ENCODE peak calls at places on chromosomes 13 and 19, in ten cellular contexts. X is type B pancreatic cell, O is GM10248, Q is astrocyte of the spinal cord, D is esophagus squamous epithelium, Y is Peyer's patch, A is mucosa of descending colon, I is MM.1S, K is progenitor cell of endocrine pancreas, W is foreskin fibroblast. E is an unnamed sample.

GRCh38 chr13:110546389-110546788 is 15.1 kb downstream of the RAB20 start:
- DNase-seq in A (no peak), O (no peak), D (no peak), W (no peak), X (no peak), Q (no peak), I (no peak), K (no peak), Y (no peak), E (no peak)

GRCh38 chr19:5172859-5173577 is 167.6 kb downstream of the PTPRS start:
- DNase-seq in I (no peak), Q (peak), O (no peak), K (no peak), W (peak), Y (no peak), X (no peak), A (no peak), D (no peak), E (peak)

GRCh38 chr19:40025938-40026596 is 29.2 kb downstream of the ZNF546 start:
- DNase-seq in A (no peak), D (no peak), K (no peak), W (no peak), Q (no peak), O (no peak), Y (no peak), X (no peak), I (no peak), E (no peak)

GRCh38 chr13:50519866-50520265 is 323.6 kb downstream of the DLEU7 start:
- DNase-seq in X (no peak), O (no peak), K (no peak), I (no peak), W (no peak), D (no peak), A (no peak), Y (no peak), Q (no peak), E (no peak)

GRCh38 chr13:90954605-90955004 is 392.9 kb upstream of the MIR17HG start:
- DNase-seq in Q (no peak), K (no peak), D (no peak), A (no peak), W (no peak), X (no peak), Y (no peak), O (no peak), I (no peak), E (no peak)

GRCh38 chr19:44113784-44114390 is 688 bp downstream of the ZNF225 start:
- DNase-seq in D (no peak), Y (no peak), I (no peak), X (no peak), O (no peak), W (no peak), Q (no peak), K (no peak), A (no peak), E (no peak)

GRCh38 chr19:19551862-19552192 is 13.8 kb downstream of the CILP2 start:
- DNase-seq in D (no peak), O (no peak), Y (no peak), X (no peak), W (peak), Q (peak), K (no peak), A (no peak), I (no peak), E (no peak)

GRCh38 chr19:38939957-38940356 is 9.2 kb downstream of the MRPS12 start:
- DNase-seq in Q (no peak), A (no peak), D (no peak), I (no peak), K (no peak), O (no peak), W (no peak), X (no peak), Y (no peak), E (no peak)

GRCh38 chr19:7738023-7738422 is 6.1 kb upstream of the CLEC4G start:
- DNase-seq in O (no peak), Q (no peak), D (no peak), K (no peak), W (no peak), X (no peak), I (no peak), A (no peak), Y (no peak), E (no peak)

GRCh38 chr19:34418300-34418699 is 9.9 kb upstream of the UBA2 start:
- DNase-seq in X (no peak), K (no peak), O (no peak), W (no peak), Y (no peak), Q (no peak), I (no peak), A (no peak), D (no peak), E (no peak)

GRCh38 chr19:57841364-57841763 is 8.3 kb upstream of the ZNF587 start:
- DNase-seq in X (no peak), W (no peak), Y (no peak), I (no peak), K (no peak), A (no peak), D (no peak), O (no peak), Q (no peak), E (no peak)

GRCh38 chr19:46913852-46914430 is 53.1 kb downstream of the ARHGAP35 start:
- DNase-seq in I (no peak), X (no peak), Y (no peak), O (peak), W (peak), Q (peak), A (no peak), K (no peak), D (no peak), E (no peak)

GRCh38 chr13:109712187-109712601 is 74.2 kb downstream of the IRS2 start:
- DNase-seq in A (no peak), K (no peak), Y (no peak), W (no peak), X (no peak), O (no peak), I (no peak), D (no peak), Q (no peak), E (no peak)

GRCh38 chr19:56310462-56310861 is 4.2 kb downstream of the ZSCAN5A start:
- DNase-seq in Y (no peak), Q (no peak), W (no peak), O (no peak), A (no peak), X (no peak), I (no peak), D (no peak), K (no peak), E (no peak)

GRCh38 chr19:56312337-56312736 is 2.3 kb downstream of the ZSCAN5A start:
- DNase-seq in X (no peak), D (no peak), Y (no peak), O (no peak), K (no peak), W (no peak), Q (no peak), I (no peak), A (no peak), E (no peak)

GRCh38 chr19:56308792-56309191 is 5.8 kb downstream of the ZSCAN5A start:
- DNase-seq in O (no peak), X (no peak), Y (no peak), W (no peak), D (no peak), I (no peak), Q (no peak), K (no peak), A (no peak), E (no peak)

GRCh38 chr19:56312787-56313343 is 1.8 kb downstream of the ZSCAN5A start:
- DNase-seq in Y (no peak), O (no peak), X (no peak), Q (no peak), K (no peak), D (no peak), W (no peak), A (no peak), I (no peak), E (no peak)

GRCh38 chr19:56309511-56310185 is 5.0 kb downstream of the ZSCAN5A start:
- DNase-seq in X (peak), I (peak), Q (peak), Y (peak), D (no peak), K (peak), W (peak), A (peak), O (peak), E (no peak)
- TF ChIP-seq CTCF in X (peak), I (peak), Q (peak), Y (peak), D (peak), K (peak), W (peak), A (peak), O (peak), E (peak)

DNA sequence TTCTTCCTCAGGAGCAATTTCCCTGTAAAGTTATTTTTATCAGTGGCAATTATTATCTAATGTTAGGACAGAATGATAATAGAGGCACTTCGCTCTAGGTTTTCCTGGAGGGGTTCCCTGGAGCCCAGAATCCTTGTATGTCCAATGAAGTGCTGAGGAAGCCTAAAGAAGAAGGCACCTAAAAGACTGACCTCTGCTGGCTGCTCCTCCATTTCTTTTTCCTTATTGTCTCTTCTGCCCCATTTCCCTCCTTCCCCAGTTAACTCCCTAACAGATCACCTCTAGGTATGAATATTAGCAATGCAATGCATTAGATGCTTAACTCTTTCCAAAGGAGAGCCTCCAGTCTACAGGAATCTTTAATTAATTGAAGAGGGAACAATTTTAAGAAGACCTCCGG is 985.4 kb downstream of the DIAPH3 start:
- DNase-seq in O (no peak), Q (peak), W (no peak), I (no peak), D (no peak), Y (no peak), K (no peak), X (no peak), A (no peak), E (no peak)
- TF ChIP-seq CTCF in O (no peak), Q (peak), W (peak), I (no peak), D (no peak), Y (no peak), K (no peak), X (peak), A (no peak), E (peak)

GRCh38 chr13:113544896-113545295 is 39.7 kb upstream of the TFDP1 start:
- DNase-seq in O (no peak), K (no peak), W (no peak), A (no peak), X (peak), Q (no peak), Y (no peak), D (no peak), I (no peak), E (no peak)
- TF ChIP-seq CTCF in O (no peak), K (no peak), W (no peak), A (no peak), X (no peak), Q (no peak), Y (no peak), D (no peak), I (no peak), E (no peak)

GRCh38 chr19:41353466-41354342 is at the start of gene TGFB1:
- DNase-seq in D (peak), A (peak), W (peak), X (peak), O (peak), I (peak), Q (peak), K (peak), Y (peak), E (peak)

GRCh38 chr19:41352279-41352608 is 1.5 kb downstream of the TGFB1 start:
- DNase-seq in Q (no peak), D (no peak), W (no peak), A (no peak), O (no peak), X (no peak), K (no peak), Y (no peak), I (no peak), E (no peak)

GRCh38 chr19:41350735-41351338 is 2.9 kb downstream of the TGFB1 start:
- DNase-seq in O (peak), X (no peak), I (no peak), A (no peak), D (no peak), W (peak), Q (no peak), Y (no peak), K (no peak), E (no peak)

GRCh38 chr19:41352609-41353465 is 885 bp downstream of the TGFB1 start:
- DNase-seq in Q (peak), I (peak), O (peak), X (peak), D (no peak), A (peak), W (peak), K (peak), Y (peak), E (no peak)

GRCh38 chr19:41351339-41352245 is 2.1 kb downstream of the TGFB1 start:
- DNase-seq in K (no peak), D (peak), X (no peak), W (peak), Q (peak), I (peak), Y (peak), O (peak), A (peak), E (no peak)
- TF ChIP-seq CTCF in K (no peak), D (no peak), X (no peak), W (no peak), Q (no peak), I (no peak), Y (no peak), O (no peak), A (no peak), E (no peak)

DNA sequence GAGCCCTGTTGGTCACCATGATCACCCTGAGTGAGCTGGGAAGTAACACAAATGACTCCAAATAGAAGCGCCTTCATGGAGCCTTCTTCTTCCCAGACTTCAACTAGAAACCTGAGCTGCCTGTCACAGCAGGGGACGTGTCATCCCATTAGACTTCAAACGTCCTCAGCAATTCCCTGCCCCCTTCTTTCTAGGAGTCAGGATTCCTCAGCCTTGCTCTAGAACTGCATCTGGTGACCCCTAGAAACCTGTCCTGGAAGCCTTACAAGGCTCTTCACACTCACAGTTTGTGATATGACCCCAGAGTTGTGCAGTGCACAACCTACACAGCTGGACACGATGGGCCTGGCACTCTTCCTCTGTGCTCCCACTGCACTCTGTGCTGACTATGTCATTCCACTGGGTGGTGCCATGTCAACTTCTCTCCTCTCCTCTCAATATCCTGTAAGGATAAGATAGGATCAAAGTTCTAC is 23.6 kb upstream of the TTYH1 start:
- DNase-seq in W (peak), X (no peak), O (no peak), A (no peak), I (no peak), D (no peak), K (no peak), Y (no peak), Q (no peak), E (no peak)
- TF ChIP-seq CTCF in W (no peak), X (no peak), O (no peak), A (no peak), I (no peak), D (no peak), K (no peak), Y (no peak), Q (no peak), E (peak)

DNA sequence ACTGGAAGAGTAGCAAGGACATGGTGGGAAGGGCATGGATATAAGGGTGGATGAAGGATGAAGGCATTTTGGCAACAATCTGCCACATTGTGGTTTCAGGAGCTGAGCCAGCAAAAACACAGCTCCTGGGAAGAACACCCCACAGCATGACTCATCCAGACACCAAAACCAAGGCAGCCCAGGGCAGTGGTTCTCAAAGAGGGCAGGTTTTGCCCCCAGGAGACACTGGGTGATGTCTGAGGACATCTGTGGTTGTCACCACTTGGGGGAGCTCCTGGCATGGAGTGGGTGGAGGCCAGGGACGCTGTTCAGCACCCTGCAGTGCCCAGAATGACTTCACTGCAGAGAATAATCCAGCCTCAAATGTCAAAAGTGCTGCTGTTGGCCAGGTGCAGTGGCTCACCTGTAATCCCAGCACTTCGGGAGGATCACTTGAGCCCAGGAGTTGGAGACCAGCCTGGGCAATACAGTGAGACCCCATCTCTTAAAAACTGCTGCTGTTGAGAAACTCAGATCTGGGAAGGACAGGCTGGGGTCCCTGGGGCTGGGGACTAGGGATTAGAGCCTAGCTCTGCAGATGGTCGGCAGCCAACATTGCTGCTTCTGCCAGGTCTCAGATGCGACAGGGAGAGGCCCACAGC is 16.1 kb downstream of the ZFR2 start:
- DNase-seq in I (peak), A (no peak), O (no peak), K (no peak), W (peak), Q (peak), Y (peak), X (no peak), D (no peak), E (no peak)
- TF ChIP-seq CTCF in I (peak), A (no peak), O (peak), K (no peak), W (no peak), Q (peak), Y (peak), X (peak), D (peak), E (peak)

GRCh38 chr13:114227528-114227927 is 7.2 kb upstream of the CDC16 start:
- DNase-seq in X (no peak), Q (no peak), I (no peak), Y (no peak), D (no peak), K (no peak), O (no peak), W (no peak), A (no peak), E (no peak)

GRCh38 chr13:114226088-114226487 is 8.6 kb upstream of the CDC16 start:
- DNase-seq in Y (no peak), Q (no peak), D (no peak), A (no peak), X (no peak), I (peak), K (no peak), W (peak), O (no peak), E (no peak)

GRCh38 chr13:114228176-114228575 is 6.5 kb upstream of the CDC16 start:
- DNase-seq in X (no peak), D (no peak), Y (no peak), Q (no peak), A (no peak), K (no peak), I (no peak), W (no peak), O (no peak), E (no peak)

GRCh38 chr13:114225610-114226009 is 9.1 kb upstream of the CDC16 start:
- DNase-seq in I (no peak), X (no peak), W (peak), A (no peak), D (no peak), Y (no peak), K (no peak), Q (no peak), O (no peak), E (no peak)

DNA sequence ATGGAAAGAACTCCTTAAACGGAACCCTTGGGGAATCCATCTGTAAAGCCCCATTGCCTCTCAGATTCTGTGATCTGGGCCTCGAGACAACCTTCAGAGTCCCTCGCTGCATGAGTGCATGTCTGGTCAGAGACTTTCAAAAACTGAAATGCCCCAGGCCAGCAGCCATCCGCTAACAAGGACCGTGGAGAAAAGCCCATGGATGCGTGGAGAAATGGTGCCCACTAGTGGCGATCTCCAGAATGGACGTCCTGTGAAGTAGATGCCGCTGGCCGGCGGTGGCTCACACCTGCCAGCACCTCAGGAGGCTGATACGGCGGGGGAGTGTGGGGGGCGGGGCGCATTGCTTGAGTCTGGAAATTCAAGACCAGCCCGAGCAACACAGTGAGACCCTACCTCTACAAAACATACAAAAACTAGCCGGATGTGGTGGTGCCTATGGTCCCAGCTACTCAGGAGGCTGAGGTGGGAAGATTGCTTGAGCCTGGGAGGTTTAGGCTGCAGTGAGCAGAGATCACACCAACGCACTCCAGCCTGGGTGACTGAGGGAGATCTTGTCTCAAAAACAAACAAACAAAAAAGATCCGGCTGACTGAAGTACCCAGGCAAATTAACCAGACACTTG is 7.9 kb upstream of the CDC16 start:
- DNase-seq in D (no peak), Y (peak), Q (peak), A (peak), W (peak), I (peak), X (peak), O (peak), K (peak), E (peak)
- TF ChIP-seq CTCF in D (peak), Y (peak), Q (peak), A (peak), W (peak), I (peak), X (peak), O (peak), K (peak), E (peak)

DNA sequence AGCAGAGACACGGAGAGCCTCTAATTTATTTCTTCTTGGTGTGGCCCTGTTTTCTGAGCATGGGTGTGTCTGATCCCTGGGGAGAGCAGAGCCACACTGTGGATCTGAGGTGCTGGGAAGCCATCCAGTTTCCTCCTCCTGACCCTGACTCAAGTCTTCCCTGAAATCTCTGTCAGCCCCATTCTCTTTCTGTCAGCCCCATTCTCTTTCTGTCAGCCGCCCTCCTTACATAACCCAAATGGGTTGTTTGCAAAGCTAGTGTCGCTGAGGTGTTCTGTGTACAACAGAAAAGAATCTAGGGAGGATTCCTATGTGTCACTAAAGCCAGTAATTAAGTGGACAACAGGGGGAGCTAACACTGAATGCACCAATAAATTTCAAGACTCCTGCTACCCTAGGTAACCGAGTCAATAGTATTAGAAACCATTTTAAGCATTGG is 50.2 kb downstream of the LRCH1 start:
- DNase-seq in W (no peak), Y (no peak), O (no peak), D (no peak), I (no peak), K (no peak), X (no peak), A (no peak), Q (no peak), E (no peak)
- TF ChIP-seq CTCF in W (peak), Y (peak), O (peak), D (no peak), I (peak), K (peak), X (peak), A (no peak), Q (peak), E (peak)